ENCODE peak calls at places on chromosomes 5 and 9, in five cellular contexts. M is hypothalamus, P is COR-L47, Y is HuH-7, U is AG08396. S is an unnamed sample.
A peak's percentile ranks its signal among the peaks of the same experiment; 100 is the strongest.

GRCh38 chr5:74232281-74232680 is 408.2 kb downstream of the ENC1 start:
- DNase-seq in M (no peak), P (no peak), Y (no peak), U (peak; percentile 46), S (no peak)

GRCh38 chr9:21591221-21592062 is 109.3 kb upstream of the IFNE start:
- DNase-seq in M (no peak), P (no peak), Y (no peak), U (peak; percentile 89), S (peak; percentile 49)

GRCh38 chr5:1881273-1881586 is 1.5 kb downstream of the IRX4 start:
- DNase-seq in M (no peak), P (no peak), Y (no peak), U (no peak), S (no peak)

GRCh38 chr5:168350315-168350714 is 58.9 kb downstream of the WWC1 start:
- DNase-seq in M (no peak), P (no peak), Y (no peak), U (no peak), S (no peak)

GRCh38 chr9:129145841-129146292 is 32.2 kb downstream of the IER5L start:
- DNase-seq in M (no peak), P (no peak), Y (no peak), U (peak; percentile 89), S (peak; percentile 76)

GRCh38 chr9:6307551-6308096 is 20.6 kb upstream of the TPD52L3 start:
- DNase-seq in M (no peak), P (no peak), Y (no peak), U (no peak), S (no peak)

GRCh38 chr9:135826188-135826545 is 81.2 kb downstream of the CAMSAP1 start:
- DNase-seq in M (no peak), P (no peak), Y (no peak), U (no peak), S (no peak)

GRCh38 chr5:159593518-159594073 is 263.3 kb upstream of the IL12B start:
- DNase-seq in M (no peak), P (no peak), Y (no peak), U (no peak), S (no peak)

GRCh38 chr9:70257991-70258691 is 637 bp upstream of the SMC5 start:
- DNase-seq in M (no peak), P (peak; percentile 61), Y (peak; percentile 14), U (peak; percentile 27), S (no peak)

S was measured in Caco-2.